ENCODE peak calls at places on chromosomes 6 and 20, in four cellular contexts. R, N, E and D are unnamed samples.
A peak's percentile ranks its signal among the peaks of the same experiment; 100 is the strongest.

GRCh38 chr20:56442381-56443365 is 25.8 kb upstream of the RTF2 start:
- DNase-seq in R (no peak), N (peak; percentile 41), E (no peak), D (no peak)

GRCh38 chr20:36214684-36215256 is 21.5 kb upstream of the AAR2 start:
- DNase-seq in R (peak; percentile 59), N (peak; percentile 7), E (no peak), D (peak; percentile 51)

GRCh38 chr6:97497713-97498331 is 214.8 kb upstream of the MMS22L start:
- DNase-seq in R (peak; percentile 29), N (peak; percentile 58), E (peak; percentile 12), D (no peak)

GRCh38 chr6:105941616-105942412 is 144.3 kb upstream of the PRDM1 start:
- DNase-seq in R (no peak), N (no peak), E (no peak), D (no peak)

GRCh38 chr6:64713175-64713574 is 993.9 kb downstream of the EYS start:
- DNase-seq in R (no peak), N (no peak), E (no peak), D (no peak)

GRCh38 chr6:26514984-26515383 is 14.9 kb downstream of the BTN1A1 start:
- DNase-seq in R (no peak), N (no peak), E (no peak), D (no peak)

GRCh38 chr20:4081396-4081795 is 66.0 kb upstream of the RNF24 start:
- DNase-seq in R (no peak), N (no peak), E (no peak), D (no peak)

GRCh38 chr6:33147807-33148666 is 44.2 kb downstream of the COL11A2 start:
- DNase-seq in R (no peak), N (no peak), E (no peak), D (no peak)

GRCh38 chr6:54802775-54803631 is 43.6 kb upstream of the FAM83B start:
- DNase-seq in R (no peak), N (no peak), E (no peak), D (no peak)

DNA sequence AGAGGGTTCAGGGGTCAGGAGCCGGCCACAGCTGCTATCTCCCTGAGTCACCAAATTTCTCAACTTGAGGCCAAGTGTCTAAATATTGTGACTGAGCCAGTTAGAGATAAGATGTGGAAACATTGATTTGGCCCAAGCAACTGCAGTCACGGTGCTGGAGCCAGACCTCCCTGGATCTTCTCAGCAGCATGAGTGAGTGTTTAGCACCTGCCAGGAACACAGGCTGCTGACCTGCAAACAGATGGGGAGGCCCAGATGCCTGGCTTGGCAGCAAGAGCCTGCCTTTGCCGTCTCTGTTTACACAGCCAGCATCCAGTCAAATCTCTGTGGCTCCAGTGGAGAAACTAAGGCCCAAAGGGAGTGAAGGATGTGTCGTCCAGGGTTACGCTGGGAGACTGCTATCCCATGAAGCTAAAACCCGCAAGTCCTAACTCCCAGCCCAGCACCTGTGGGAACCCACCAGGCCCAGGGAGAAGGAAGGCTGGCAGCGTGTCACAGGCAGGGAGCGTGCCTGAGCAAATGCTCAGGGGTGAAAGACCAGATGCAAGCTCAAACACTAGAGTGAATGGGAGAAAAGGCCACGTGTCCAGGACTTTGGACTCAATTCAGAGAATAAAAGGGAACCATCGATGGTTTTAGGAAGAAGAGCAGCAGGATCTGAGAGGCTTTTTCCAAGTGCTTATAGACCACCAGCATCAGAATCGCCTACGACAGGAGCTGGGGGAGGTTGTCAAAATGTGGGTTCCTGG is 15.9 kb upstream of the PTGIS start:
- DNase-seq in R (peak; percentile 77), N (peak; percentile 16), E (no peak), D (no peak)
- TF ChIP-seq SPI1 in R (no peak), N (no peak), E (no peak), D (no peak)

DNA sequence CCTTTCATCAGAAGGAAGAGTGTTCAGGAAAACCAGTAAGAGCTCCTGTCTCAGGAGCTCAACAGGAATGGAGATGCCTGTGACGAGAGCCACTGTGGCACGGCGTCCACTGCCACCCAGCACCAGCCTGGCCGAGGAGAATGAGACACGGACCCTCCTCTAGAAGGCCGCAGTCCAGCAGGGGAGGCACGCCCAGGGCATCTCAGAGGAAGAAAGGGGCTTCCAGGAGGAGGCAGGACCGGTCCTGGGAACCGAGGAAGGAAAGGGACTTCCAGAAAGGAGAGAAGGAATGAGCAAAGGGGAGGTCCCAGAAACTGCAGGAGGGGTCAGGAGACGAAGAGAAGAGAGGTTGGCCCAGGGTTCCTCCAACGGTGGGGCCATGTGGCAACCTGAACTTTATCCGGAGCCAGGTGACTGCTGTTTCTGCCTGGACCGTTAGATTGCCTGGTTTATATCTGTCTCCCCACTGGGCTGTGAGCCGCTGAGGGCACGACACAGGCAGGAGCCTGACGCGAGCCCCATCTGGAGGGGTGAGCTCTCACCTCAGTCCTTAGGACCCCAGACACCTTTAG is 26.8 kb downstream of the BFSP1 start:
- DNase-seq in R (no peak), N (no peak), E (no peak), D (no peak)
- TF ChIP-seq SPI1 in R (no peak), N (no peak), E (no peak), D (no peak)

GRCh38 chr6:91387290-91388062 is 800.6 kb upstream of the MAP3K7 start:
- DNase-seq in R (no peak), N (no peak), E (no peak), D (no peak)
- TF ChIP-seq SPI1 in R (no peak), N (no peak), E (no peak), D (no peak)

GRCh38 chr6:41040101-41040910 is 1.3 kb upstream of the UNC5CL start:
- DNase-seq in R (peak; percentile 31), N (no peak), E (no peak), D (no peak)
- TF ChIP-seq SPI1 in R (no peak), N (no peak), E (no peak), D (no peak)

DNA sequence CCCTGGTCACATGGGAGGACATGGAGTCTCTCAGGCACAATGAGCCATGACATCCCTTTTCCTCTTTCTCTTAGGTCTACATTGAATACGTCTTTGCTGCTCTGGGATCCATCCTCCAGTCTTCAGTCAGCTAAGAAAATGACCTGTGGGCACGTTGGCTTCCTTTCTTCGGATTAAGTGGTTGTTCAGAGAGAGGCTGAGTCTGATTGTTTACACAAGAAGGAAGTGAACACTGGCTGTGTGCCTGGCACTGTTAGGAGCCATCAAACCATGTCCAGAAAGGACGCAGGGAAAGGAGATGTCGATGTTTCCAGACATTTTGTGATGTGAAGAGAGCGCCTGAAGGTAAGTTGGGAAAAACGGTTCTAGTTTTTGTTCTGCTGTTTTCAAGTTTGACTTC is 309.9 kb upstream of the CDYL start:
- DNase-seq in R (no peak), N (no peak), E (no peak), D (no peak)
- TF ChIP-seq SPI1 in R (no peak), N (no peak), E (no peak), D (no peak)

GRCh38 chr20:2871555-2872303 is 1.6 kb upstream of the PTPRA start:
- DNase-seq in R (peak; percentile 51), N (no peak), E (no peak), D (no peak)

GRCh38 chr20:2873010-2873746 is at the start of gene PTPRA:
- DNase-seq in R (peak; percentile 92), N (peak; percentile 94), E (peak; percentile 59), D (peak; percentile 92)

GRCh38 chr20:2873747-2874041 is 413 bp downstream of the PTPRA start:
- DNase-seq in R (peak; percentile 61), N (peak; percentile 10), E (no peak), D (peak; percentile 44)

GRCh38 chr20:2871111-2871465 is 2.2 kb upstream of the PTPRA start:
- DNase-seq in R (no peak), N (no peak), E (no peak), D (no peak)

DNA sequence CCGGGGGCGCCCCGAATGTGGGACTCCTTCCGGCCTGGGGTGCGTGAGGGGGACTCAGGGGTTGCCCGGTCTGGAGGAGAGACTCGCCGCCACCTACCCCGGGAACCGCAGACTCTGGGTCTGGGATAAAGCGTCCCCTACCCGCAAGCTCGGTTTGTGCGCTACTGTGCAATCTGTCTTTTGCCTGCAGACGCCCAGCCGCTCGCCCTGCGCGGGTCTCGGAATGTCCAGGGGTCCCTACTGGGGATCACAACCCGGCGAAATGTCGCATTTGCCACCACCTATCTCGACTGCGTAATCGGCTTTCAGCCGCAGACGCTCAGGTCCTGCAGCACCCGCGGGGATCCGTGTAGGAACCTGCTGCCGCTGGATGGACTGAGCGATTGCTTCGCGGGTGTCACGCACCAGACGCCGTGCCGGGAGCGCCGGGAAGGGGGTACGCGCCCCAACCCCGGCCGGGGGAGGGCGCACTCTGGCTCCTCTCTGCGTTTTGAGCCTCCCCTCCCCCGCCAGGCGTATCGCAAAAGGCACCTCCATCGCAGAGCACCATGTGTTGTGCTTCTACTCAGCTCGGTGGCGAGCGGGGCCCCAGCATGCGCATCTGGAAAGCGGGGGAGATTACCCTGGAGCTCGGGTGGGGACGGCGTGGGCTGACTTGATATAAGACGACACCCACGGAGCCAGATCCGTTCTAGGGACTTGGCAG is 824 bp upstream of the PTPRA start:
- DNase-seq in R (peak; percentile 61), N (peak; percentile 81), E (peak; percentile 20), D (peak; percentile 55)
- TF ChIP-seq SPI1 in R (no peak), N (no peak), E (no peak), D (no peak)

GRCh38 chr6:5999688-6000608 is 6.8 kb downstream of the NRN1 start:
- DNase-seq in R (no peak), N (no peak), E (no peak), D (no peak)

GRCh38 chr6:5997420-5998093 is 9.2 kb downstream of the NRN1 start:
- DNase-seq in R (no peak), N (peak; percentile 43), E (no peak), D (no peak)

GRCh38 chr6:5996701-5997419 is 9.9 kb downstream of the NRN1 start:
- DNase-seq in R (no peak), N (no peak), E (no peak), D (no peak)

GRCh38 chr6:5998236-5998635 is 8.5 kb downstream of the NRN1 start:
- DNase-seq in R (no peak), N (no peak), E (no peak), D (no peak)

DNA sequence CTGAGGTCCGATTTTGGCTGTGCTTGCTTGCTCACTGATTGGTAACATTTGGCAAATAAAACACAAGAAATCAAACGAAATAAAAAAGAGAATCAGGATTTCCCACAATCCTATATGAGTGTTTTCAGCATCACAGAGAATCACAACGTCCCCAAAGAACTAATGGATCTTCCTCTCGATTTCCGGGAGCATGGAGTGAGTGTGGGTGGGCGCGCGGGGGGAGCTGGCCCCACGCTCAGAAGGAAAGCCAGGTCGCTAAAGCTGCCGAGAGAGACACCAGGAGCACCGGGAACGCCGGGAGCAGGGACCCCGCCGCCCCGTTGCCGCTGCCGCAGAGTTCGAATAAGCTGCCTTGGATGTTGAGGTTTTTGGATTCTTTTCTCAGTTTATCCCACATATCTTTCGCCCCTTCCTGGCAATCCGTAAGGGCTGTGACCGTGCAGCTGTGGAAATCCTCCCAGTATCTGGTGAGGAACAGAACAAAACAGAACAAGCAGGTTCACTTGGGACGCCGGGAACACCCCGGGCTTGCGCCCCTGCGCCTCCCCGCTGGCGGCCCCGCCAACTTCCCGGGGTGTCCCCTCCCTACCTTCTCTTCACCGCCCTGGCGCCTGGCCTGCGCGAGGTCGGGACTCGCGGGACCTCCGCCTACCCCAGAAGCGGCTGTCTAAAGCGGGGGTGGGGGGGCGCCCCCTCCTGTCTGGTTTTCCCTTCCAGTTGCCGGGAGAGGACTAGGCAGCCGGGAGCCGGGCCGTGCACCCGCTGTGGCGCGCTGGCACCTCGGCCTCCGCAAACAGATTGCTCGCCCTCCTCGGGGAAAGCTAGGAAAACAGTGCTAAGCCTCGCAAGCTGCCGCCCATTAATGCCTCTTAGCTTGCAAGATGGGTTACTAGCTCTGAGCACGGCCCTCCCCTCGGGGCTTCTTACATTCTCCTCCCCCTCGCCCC is 7.7 kb downstream of the NRN1 start:
- DNase-seq in R (peak; percentile 23), N (no peak), E (no peak), D (no peak)
- TF ChIP-seq SPI1 in R (no peak), N (no peak), E (no peak), D (no peak)